ENCODE peak calls at places on chromosomes 2 and 18, in ten cellular contexts. One of them, this sample, is unnamed.

GRCh38 chr18:44601447-44601846 is 79.2 kb upstream of the SETBP1 start:
- DNase-seq in effector memory CD4-positive, alpha-beta T cell: no peak
- DNase-seq in MCF 10A: peak
- DNase-seq in type B pancreatic cell: no peak
- DNase-seq in esophagus squamous epithelium: no peak
- DNase-seq in hippocampal formation: no peak
- DNase-seq in Daoy: peak
- DNase-seq in NCI-H2081: no peak
- DNase-seq in breast epithelium: no peak
- DNase-seq in psoas muscle: no peak
- DNase-seq in this sample: peak

GRCh38 chr2:69243652-69244051 is 143.4 kb downstream of the GFPT1 start:
- DNase-seq in type B pancreatic cell: no peak
- DNase-seq in MCF 10A: no peak
- DNase-seq in breast epithelium: no peak
- DNase-seq in NCI-H2081: no peak
- DNase-seq in Daoy: no peak
- DNase-seq in effector memory CD4-positive, alpha-beta T cell: no peak
- DNase-seq in psoas muscle: no peak
- DNase-seq in hippocampal formation: no peak
- DNase-seq in esophagus squamous epithelium: no peak
- DNase-seq in this sample: no peak

GRCh38 chr2:171505374-171505773 is 16.9 kb upstream of the CYBRD1 start:
- DNase-seq in type B pancreatic cell: no peak
- DNase-seq in effector memory CD4-positive, alpha-beta T cell: no peak
- DNase-seq in esophagus squamous epithelium: no peak
- DNase-seq in Daoy: no peak
- DNase-seq in MCF 10A: no peak
- DNase-seq in hippocampal formation: no peak
- DNase-seq in NCI-H2081: no peak
- DNase-seq in psoas muscle: no peak
- DNase-seq in breast epithelium: no peak
- DNase-seq in this sample: no peak

GRCh38 chr2:46913471-46914381 is 1.9 kb downstream of the MCFD2 start:
- DNase-seq in effector memory CD4-positive, alpha-beta T cell: no peak
- DNase-seq in esophagus squamous epithelium: no peak
- DNase-seq in breast epithelium: peak
- DNase-seq in MCF 10A: peak
- DNase-seq in type B pancreatic cell: no peak
- DNase-seq in Daoy: peak
- DNase-seq in NCI-H2081: no peak
- DNase-seq in hippocampal formation: no peak
- DNase-seq in psoas muscle: peak
- DNase-seq in this sample: peak

GRCh38 chr18:77177009-77177408 is 44.4 kb upstream of the MBP start:
- DNase-seq in NCI-H2081: no peak
- DNase-seq in Daoy: no peak
- DNase-seq in type B pancreatic cell: no peak
- DNase-seq in esophagus squamous epithelium: no peak
- DNase-seq in breast epithelium: no peak
- DNase-seq in hippocampal formation: no peak
- DNase-seq in psoas muscle: no peak
- DNase-seq in effector memory CD4-positive, alpha-beta T cell: no peak
- DNase-seq in MCF 10A: no peak
- DNase-seq in this sample: no peak

GRCh38 chr2:236939751-236940229 is 145.9 kb upstream of the COPS8 start:
- DNase-seq in Daoy: peak
- DNase-seq in effector memory CD4-positive, alpha-beta T cell: no peak
- DNase-seq in MCF 10A: no peak
- DNase-seq in esophagus squamous epithelium: no peak
- DNase-seq in type B pancreatic cell: no peak
- DNase-seq in NCI-H2081: no peak
- DNase-seq in hippocampal formation: no peak
- DNase-seq in breast epithelium: no peak
- DNase-seq in psoas muscle: no peak
- DNase-seq in this sample: peak

GRCh38 chr18:35376393-35376741 is 770 bp downstream of the ZNF396 start:
- DNase-seq in esophagus squamous epithelium: no peak
- DNase-seq in effector memory CD4-positive, alpha-beta T cell: no peak
- DNase-seq in hippocampal formation: no peak
- DNase-seq in NCI-H2081: no peak
- DNase-seq in type B pancreatic cell: no peak
- DNase-seq in Daoy: no peak
- DNase-seq in breast epithelium: peak
- DNase-seq in MCF 10A: no peak
- DNase-seq in psoas muscle: peak
- DNase-seq in this sample: no peak

GRCh38 chr2:233409286-233409991 is 55.1 kb downstream of the DGKD start:
- DNase-seq in breast epithelium: no peak
- DNase-seq in NCI-H2081: no peak
- DNase-seq in Daoy: no peak
- DNase-seq in MCF 10A: no peak
- DNase-seq in esophagus squamous epithelium: no peak
- DNase-seq in effector memory CD4-positive, alpha-beta T cell: no peak
- DNase-seq in hippocampal formation: no peak
- DNase-seq in type B pancreatic cell: no peak
- DNase-seq in psoas muscle: no peak
- DNase-seq in this sample: no peak

GRCh38 chr2:203201426-203201825 is 37.4 kb upstream of the CYP20A1 start:
- DNase-seq in esophagus squamous epithelium: no peak
- DNase-seq in breast epithelium: no peak
- DNase-seq in psoas muscle: no peak
- DNase-seq in NCI-H2081: no peak
- DNase-seq in MCF 10A: no peak
- DNase-seq in hippocampal formation: no peak
- DNase-seq in Daoy: no peak
- DNase-seq in effector memory CD4-positive, alpha-beta T cell: no peak
- DNase-seq in type B pancreatic cell: no peak
- DNase-seq in this sample: no peak

GRCh38 chr2:46530571-46530970 is 51.2 kb downstream of the TMEM247 start:
- DNase-seq in NCI-H2081: no peak
- DNase-seq in MCF 10A: no peak
- DNase-seq in breast epithelium: no peak
- DNase-seq in hippocampal formation: no peak
- DNase-seq in Daoy: no peak
- DNase-seq in effector memory CD4-positive, alpha-beta T cell: no peak
- DNase-seq in psoas muscle: no peak
- DNase-seq in esophagus squamous epithelium: no peak
- DNase-seq in type B pancreatic cell: no peak
- DNase-seq in this sample: no peak